ENCODE peak calls at places on chromosomes 6 and 20, in four cellular contexts. M, J, X and W are unnamed samples.

GRCh38 chr20:2879148-2879547 is 5.9 kb downstream of the PTPRA start:
- DNase-seq in M (no peak), J (no peak), X (no peak), W (no peak)

GRCh38 chr6:37731888-37732287 is 34.2 kb upstream of the MDGA1 start:
- DNase-seq in M (no peak), J (peak; percentile 57), X (no peak), W (no peak)

GRCh38 chr6:41581381-41581991 is 35.3 kb downstream of the FOXP4 start:
- DNase-seq in M (peak; percentile 71), J (peak; percentile 89), X (no peak), W (peak; percentile 72)

GRCh38 chr20:45779011-45779915 is 12.4 kb downstream of the WFDC3 start:
- DNase-seq in M (peak; percentile 97), J (no peak), X (peak; percentile 90), W (peak; percentile 35)

GRCh38 chr20:53148764-53149163 is 176.6 kb downstream of the TSHZ2 start:
- DNase-seq in M (no peak), J (no peak), X (no peak), W (peak; percentile 75)

GRCh38 chr6:30885481-30885998 is 1.2 kb downstream of the DDR1 start:
- DNase-seq in M (no peak), J (no peak), X (no peak), W (no peak)

GRCh38 chr6:170295519-170296422 is 4.9 kb upstream of the DLL1 start:
- DNase-seq in M (no peak), J (no peak), X (no peak), W (peak; percentile 48)

GRCh38 chr6:153146413-153146812 is 15.3 kb upstream of the RGS17 start:
- DNase-seq in M (no peak), J (no peak), X (no peak), W (no peak)

GRCh38 chr6:111995409-111995808 is 58.5 kb upstream of the CCN6 start:
- DNase-seq in M (no peak), J (no peak), X (no peak), W (peak; percentile 63)

GRCh38 chr20:1934162-1934561 is 39.0 kb downstream of the SIRPA start:
- DNase-seq in M (peak; percentile 38), J (no peak), X (peak; percentile 55), W (no peak)

GRCh38 chr6:46078294-46078693 is 51.5 kb upstream of the ENPP4 start:
- DNase-seq in M (no peak), J (no peak), X (no peak), W (no peak)

GRCh38 chr20:18058661-18059467 is 1.1 kb upstream of the OVOL2 start:
- DNase-seq in M (no peak), J (no peak), X (no peak), W (no peak)

GRCh38 chr6:36677753-36678487 is 594 bp upstream of the CDKN1A start:
- DNase-seq in M (no peak), J (no peak), X (no peak), W (no peak)

GRCh38 chr6:35764238-35764896 is 12.0 kb upstream of the CLPSL2 start:
- DNase-seq in M (no peak), J (no peak), X (no peak), W (no peak)

GRCh38 chr6:71335544-71335943 is 46.9 kb downstream of the OGFRL1 start:
- DNase-seq in M (no peak), J (no peak), X (no peak), W (no peak)

GRCh38 chr6:36120979-36121706 is 9.2 kb upstream of the MAPK13 start:
- DNase-seq in M (peak; percentile 43), J (no peak), X (no peak), W (no peak)

GRCh38 chr6:102907181-102907580 is 1513.7 kb downstream of the GRIK2 start:
- DNase-seq in M (no peak), J (no peak), X (no peak), W (peak; percentile 9)

DNA sequence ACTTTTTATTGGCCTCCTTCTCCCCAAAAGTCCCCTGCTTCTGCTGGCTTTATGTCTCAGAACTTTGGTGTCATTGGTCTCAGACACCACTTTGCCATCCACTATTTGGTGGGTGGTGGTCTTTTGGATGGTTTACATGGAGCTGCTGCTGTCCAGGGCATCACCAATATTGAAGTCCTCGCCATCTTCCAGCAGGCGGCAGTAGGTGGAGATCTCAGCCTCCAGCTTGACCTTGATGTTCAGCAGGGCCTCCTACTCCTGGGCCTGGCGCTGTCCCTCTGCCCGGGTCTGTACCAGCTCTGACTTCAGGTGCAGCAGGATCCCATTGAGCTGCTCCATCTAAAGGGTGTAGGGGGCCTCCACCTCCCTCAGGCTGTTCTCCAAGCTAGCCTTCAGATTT is 148.4 kb upstream of the FOXA2 start:
- DNase-seq in M (no peak), J (no peak), X (no peak), W (no peak)
- TF ChIP-seq CTCF in M (no peak), J (no peak), X (no peak), W (no peak)

GRCh38 chr6:132481189-132481588 is 31.7 kb downstream of the STX7 start:
- DNase-seq in M (no peak), J (no peak), X (no peak), W (no peak)

GRCh38 chr6:132483779-132484679 is 28.9 kb downstream of the STX7 start:
- DNase-seq in M (peak; percentile 61), J (peak; percentile 45), X (peak; percentile 43), W (peak; percentile 76)

GRCh38 chr6:132487762-132488161 is 25.2 kb downstream of the STX7 start:
- DNase-seq in M (no peak), J (no peak), X (no peak), W (no peak)

GRCh38 chr6:132482595-132482994 is 30.3 kb downstream of the STX7 start:
- DNase-seq in M (no peak), J (no peak), X (no peak), W (no peak)

GRCh38 chr6:132484680-132485018 is 28.3 kb downstream of the STX7 start:
- DNase-seq in M (no peak), J (no peak), X (no peak), W (no peak)
- H3K9me3 ChIP-seq in M (no peaks in the 10 kb centered on the region), J (no peaks in the 10 kb centered on the region), X (no peaks in the 10 kb centered on the region), W (no peaks in the 10 kb centered on the region)

GRCh38 chr20:63016514-63017075 is 9.8 kb upstream of the BHLHE23 start:
- DNase-seq in M (no peak), J (peak; percentile 5), X (no peak), W (no peak)
- H3K27me3 ChIP-seq in M (peaks cover 3% of the 10 kb centered on the region), J (peaks cover 90% of the 10 kb centered on the region), X (peaks cover 77% of the 10 kb centered on the region), W (peaks cover 34% of the 10 kb centered on the region)

DNA sequence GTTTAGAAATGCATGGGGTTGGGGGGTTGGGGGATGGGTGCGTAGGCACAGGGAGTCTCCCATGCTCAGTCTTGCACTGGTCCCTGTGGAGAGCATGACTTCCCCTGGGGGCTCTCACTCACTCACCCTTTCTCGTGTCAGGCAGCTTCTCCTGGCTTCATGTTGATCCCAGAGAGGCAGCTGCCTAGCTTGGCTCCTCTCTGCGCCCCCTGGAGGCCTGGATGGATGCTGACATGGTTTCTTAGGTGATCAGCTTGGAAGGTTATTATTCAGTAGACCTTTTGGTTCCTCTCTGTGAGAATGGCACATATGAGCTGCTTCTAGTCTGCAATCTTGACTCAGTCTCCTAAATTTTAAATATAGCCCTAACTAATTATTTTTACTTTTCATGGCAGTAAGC is 109.3 kb upstream of the FAM83B start:
- DNase-seq in M (no peak), J (peak; percentile 31), X (no peak), W (peak; percentile 35)
- TF ChIP-seq CTCF in M (no peak), J (peak; percentile 42), X (no peak), W (peak; percentile 46)

GRCh38 chr6:27290065-27290849 is 21.8 kb downstream of the POM121L2 start:
- DNase-seq in M (no peak), J (peak; percentile 35), X (no peak), W (no peak)

GRCh38 chr6:27287751-27288135 is 24.3 kb downstream of the POM121L2 start:
- DNase-seq in M (no peak), J (no peak), X (no peak), W (no peak)

GRCh38 chr6:27288136-27289044 is 23.7 kb downstream of the POM121L2 start:
- DNase-seq in M (no peak), J (no peak), X (no peak), W (no peak)

GRCh38 chr6:27281569-27281968 is 30.5 kb downstream of the POM121L2 start:
- DNase-seq in M (no peak), J (no peak), X (no peak), W (no peak)

GRCh38 chr6:27286141-27286540 is 25.9 kb downstream of the POM121L2 start:
- DNase-seq in M (no peak), J (no peak), X (no peak), W (no peak)
- H3K9me3 ChIP-seq in M (no peaks in the 10 kb centered on the region), J (no peaks in the 10 kb centered on the region), X (peaks cover 21% of the 10 kb centered on the region), W (no peaks in the 10 kb centered on the region)

DNA sequence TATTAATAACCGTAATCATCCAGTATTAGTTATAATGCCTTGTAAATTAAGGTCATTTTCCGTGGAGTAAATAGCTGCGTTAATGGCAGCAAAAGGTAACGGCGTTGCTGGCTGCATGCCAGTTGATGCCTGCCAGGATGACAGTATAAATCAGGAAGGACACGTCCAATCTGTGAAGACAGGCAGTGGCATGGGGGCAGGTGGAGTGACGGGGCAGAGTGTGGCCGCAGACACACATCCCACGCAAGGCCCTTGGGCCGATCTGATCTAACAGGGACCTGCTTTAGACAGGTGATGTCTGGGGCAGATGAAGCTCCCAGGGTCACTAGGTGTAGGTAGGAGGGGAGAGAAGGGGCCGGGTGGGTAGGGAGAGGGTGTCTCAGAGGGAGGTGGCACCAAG is 49.1 kb downstream of the KCNB1 start:
- DNase-seq in M (no peak), J (peak; percentile 52), X (no peak), W (no peak)
- H3K27me3 ChIP-seq in M (no peaks in the 10 kb centered on the region), J (no peaks in the 10 kb centered on the region), X (no peaks in the 10 kb centered on the region), W (peaks cover 11% of the 10 kb centered on the region)